ENCODE peak calls at places on chromosome 15, in eight cellular contexts. R is prostate gland, I is cardiac muscle cell, E is hepatocyte, Z is heart left ventricle, S is astrocyte, H is right atrium auricular region, F is left ventricle myocardium inferior. W is an unnamed sample. For H3K9me3 and H3K4me1, the result is how much of the 10 kb centered on the place peaks cover.

GRCh38 chr15:39922450-39923092 is 2.5 kb upstream of the GPR176 start:
- DNase-seq in S (no peak), I (no peak), Z (no peak), F (no peak), E (no peak), H (no peak), R (no peak), W (no peak)

GRCh38 chr15:75565062-75565970 is 13.8 kb downstream of the PTPN9 start:
- DNase-seq in Z (no peak), I (no peak), S (peak), F (no peak), R (no peak), H (no peak), E (no peak), W (no peak)

GRCh38 chr15:81296673-81297072 is 27.3 kb downstream of the STARD5 start:
- DNase-seq in I (no peak), E (no peak), Z (peak), F (peak), R (no peak), H (no peak), S (no peak), W (peak)

GRCh38 chr15:96181873-96182301 is 148.6 kb upstream of the NR2F2 start:
- DNase-seq in H (peak), F (peak), E (no peak), I (peak), R (no peak), Z (no peak), S (peak), W (peak)

GRCh38 chr15:81222007-81222406 is 25.3 kb downstream of the IL16 start:
- DNase-seq in E (no peak), Z (no peak), I (no peak), H (no peak), S (no peak), F (no peak), R (no peak), W (no peak)

GRCh38 chr15:40878785-40879184 is 4.8 kb upstream of the RHOV start:
- DNase-seq in S (peak), I (no peak), Z (no peak), R (no peak), E (peak), H (no peak), F (no peak), W (no peak)

GRCh38 chr15:50740955-50741354 is 24.6 kb downstream of the SPPL2A start:
- DNase-seq in H (no peak), I (no peak), R (no peak), Z (no peak), F (no peak), S (no peak), E (no peak), W (no peak)

GRCh38 chr15:70342141-70342540 is 244.4 kb upstream of the TLE3 start:
- DNase-seq in H (peak), E (no peak), F (no peak), R (no peak), S (no peak), I (no peak), Z (no peak), W (no peak)

GRCh38 chr15:69480932-69481331 is 28.3 kb downstream of the RPLP1 start:
- DNase-seq in F (no peak), R (no peak), I (no peak), H (no peak), S (no peak), E (no peak), Z (no peak), W (no peak)

GRCh38 chr15:44584162-44584749 is 47.3 kb downstream of the EIF3J start:
- DNase-seq in S (no peak), E (peak), I (peak), H (no peak), F (no peak), R (no peak), Z (no peak), W (no peak)

GRCh38 chr15:46365612-46366011 is 730.8 kb downstream of the SQOR start:
- DNase-seq in Z (no peak), R (no peak), H (no peak), E (no peak), F (peak), S (peak), I (peak), W (no peak)

GRCh38 chr15:40047413-40048154 is 8.6 kb upstream of the SRP14 start:
- DNase-seq in S (peak), F (peak), Z (peak), E (peak), H (peak), R (no peak), I (peak), W (no peak)

GRCh38 chr15:40128746-40129660 is 20.3 kb upstream of the BMF start:
- DNase-seq in F (no peak), Z (no peak), R (no peak), E (no peak), I (no peak), H (no peak), S (no peak), W (no peak)

GRCh38 chr15:75107905-75108838 is 84.8 kb downstream of the PPCDC start:
- DNase-seq in R (no peak), S (peak), E (peak), F (no peak), H (no peak), I (peak), Z (peak), W (peak)

GRCh38 chr15:58440922-58441321 is 9.1 kb downstream of the LIPC start:
- DNase-seq in I (no peak), H (no peak), S (no peak), Z (no peak), E (peak), R (peak), F (no peak), W (no peak)

GRCh38 chr15:89749059-89749458 is 2.0 kb downstream of the MESP1 start:
- DNase-seq in I (no peak), Z (no peak), E (no peak), H (no peak), S (no peak), R (no peak), F (no peak), W (no peak)

GRCh38 chr15:60370804-60371700 is 26.7 kb downstream of the ANXA2 start:
- DNase-seq in S (peak), H (peak), Z (no peak), E (peak), F (peak), R (peak), I (peak), W (peak)

GRCh38 chr15:33852570-33852969 is 115.7 kb upstream of the CHRM5 start:
- DNase-seq in R (no peak), E (peak), I (peak), F (no peak), S (peak), H (no peak), Z (no peak), W (no peak)

GRCh38 chr15:52261498-52262242 is 33.9 kb downstream of the MYO5C start:
- DNase-seq in Z (no peak), F (peak), E (peak), I (peak), H (peak), S (peak), R (peak), W (peak)

GRCh38 chr15:100200287-100200772 is 141.4 kb downstream of the ADAMTS17 start:
- DNase-seq in F (no peak), E (no peak), R (no peak), I (no peak), S (no peak), H (no peak), Z (no peak), W (no peak)

GRCh38 chr15:39230205-39230916 is 350.5 kb upstream of the THBS1 start:
- DNase-seq in H (no peak), E (no peak), R (no peak), S (no peak), I (peak), Z (no peak), F (no peak), W (no peak)

GRCh38 chr15:101020945-101021344 is 101.8 kb downstream of the LRRK1 start:
- DNase-seq in I (no peak), Z (no peak), R (no peak), S (no peak), E (no peak), F (no peak), H (peak), W (no peak)

GRCh38 chr15:78676424-78677110 is 35.6 kb upstream of the CHRNB4 start:
- DNase-seq in I (no peak), R (no peak), H (no peak), S (no peak), F (no peak), E (no peak), Z (no peak), W (no peak)

GRCh38 chr15:20348900-20349773 is 192.5 kb downstream of the GOLGA6L6 start:
- DNase-seq in R (no peak), S (no peak), F (no peak), Z (peak), H (no peak), I (no peak), E (peak), W (peak)

GRCh38 chr15:20345401-20345958 is 196.1 kb downstream of the GOLGA6L6 start:
- DNase-seq in H (no peak), Z (peak), I (no peak), R (no peak), S (no peak), F (no peak), E (peak), W (no peak)

GRCh38 chr15:20344601-20345400 is 196.8 kb downstream of the GOLGA6L6 start:
- DNase-seq in R (no peak), E (peak), I (no peak), Z (peak), S (no peak), H (no peak), F (no peak), W (no peak)

GRCh38 chr15:20348291-20348899 is 193.2 kb downstream of the GOLGA6L6 start:
- DNase-seq in H (no peak), E (peak), S (no peak), Z (peak), R (no peak), F (no peak), I (no peak), W (no peak)

DNA sequence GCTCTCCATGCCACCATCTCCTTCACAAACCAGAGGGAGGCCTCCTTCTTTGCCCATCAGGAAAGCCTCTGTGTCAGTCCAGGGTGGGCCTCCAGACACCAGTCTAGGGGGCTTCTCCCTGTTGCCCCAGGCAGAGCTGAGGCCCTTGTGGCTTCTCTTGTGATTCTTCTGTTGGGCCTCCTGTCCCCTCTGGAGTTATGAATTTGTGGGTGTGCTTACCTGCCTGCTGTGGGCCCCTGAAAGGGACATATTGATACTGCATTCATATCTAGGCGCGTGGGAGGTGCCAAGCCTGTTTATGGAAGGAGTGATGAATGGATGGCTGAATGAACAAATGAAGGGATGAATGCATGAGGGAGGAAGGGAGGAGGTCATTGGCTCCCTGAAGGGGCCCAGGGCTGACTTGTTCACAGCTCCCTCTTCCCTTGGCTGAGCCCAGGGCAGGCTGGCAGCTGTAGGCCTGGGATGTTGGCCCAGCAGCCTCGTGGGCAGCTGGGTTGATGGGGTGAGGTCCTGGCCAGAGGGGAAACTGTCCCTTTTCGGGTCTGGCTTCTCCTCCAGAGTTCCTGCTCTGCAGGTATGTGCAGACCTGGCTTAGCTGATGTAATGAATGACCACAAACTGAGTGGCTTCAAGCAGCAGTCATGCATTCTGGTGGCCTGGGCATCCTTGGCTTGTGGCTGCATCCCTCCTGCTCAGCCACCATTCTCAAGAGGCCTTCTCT is 195.4 kb downstream of the GOLGA6L6 start:
- DNase-seq in S (no peak), Z (peak), F (no peak), E (peak), R (no peak), H (no peak), I (no peak), W (no peak)
- H3K9me3 ChIP-seq in S (half or more), Z (under half), F (under half), E (half or more), R (under half), H (under half), I (under half), W (under half)

DNA sequence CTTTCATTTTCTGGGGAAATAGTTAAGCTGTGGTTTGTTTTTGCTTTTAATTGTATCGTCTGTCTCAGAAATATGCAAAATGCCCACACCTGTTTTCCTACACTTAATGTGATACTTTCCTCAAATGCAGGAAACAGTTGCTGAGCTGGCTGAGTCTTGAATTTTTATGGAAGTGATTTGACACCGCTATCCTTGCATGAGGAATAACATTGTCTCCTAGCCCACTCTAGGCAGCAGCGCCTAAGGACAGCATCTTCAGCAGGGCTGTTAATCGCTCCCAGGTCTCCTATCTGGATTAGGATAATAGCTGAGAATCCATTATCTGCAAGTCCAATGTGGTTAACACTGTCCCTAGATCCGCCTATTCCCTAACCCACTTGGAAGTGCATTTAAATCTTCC is 132.6 kb upstream of the NR2E3 start:
- DNase-seq in F (no peak), Z (no peak), R (no peak), H (no peak), I (no peak), S (no peak), E (no peak), W (no peak)
- H3K27ac ChIP-seq in F (peak), Z (peak), R (no peak), H (peak), I (no peak), S (no peak), E (no peak), W (no peak)

GRCh38 chr15:68113273-68113672 is 59.2 kb downstream of the PIAS1 start:
- DNase-seq in F (no peak), E (peak), S (peak), H (no peak), R (no peak), Z (no peak), I (peak), W (no peak)

GRCh38 chr15:68114840-68115239 is 60.7 kb downstream of the PIAS1 start:
- DNase-seq in R (no peak), F (no peak), I (no peak), Z (no peak), S (no peak), H (no peak), E (no peak), W (no peak)

GRCh38 chr15:68113751-68114150 is 59.6 kb downstream of the PIAS1 start:
- DNase-seq in E (no peak), Z (no peak), R (no peak), I (no peak), F (no peak), H (no peak), S (no peak), W (no peak)

GRCh38 chr15:68112711-68113110 is 58.6 kb downstream of the PIAS1 start:
- DNase-seq in F (no peak), R (no peak), H (no peak), S (peak), Z (no peak), I (no peak), E (no peak), W (no peak)

DNA sequence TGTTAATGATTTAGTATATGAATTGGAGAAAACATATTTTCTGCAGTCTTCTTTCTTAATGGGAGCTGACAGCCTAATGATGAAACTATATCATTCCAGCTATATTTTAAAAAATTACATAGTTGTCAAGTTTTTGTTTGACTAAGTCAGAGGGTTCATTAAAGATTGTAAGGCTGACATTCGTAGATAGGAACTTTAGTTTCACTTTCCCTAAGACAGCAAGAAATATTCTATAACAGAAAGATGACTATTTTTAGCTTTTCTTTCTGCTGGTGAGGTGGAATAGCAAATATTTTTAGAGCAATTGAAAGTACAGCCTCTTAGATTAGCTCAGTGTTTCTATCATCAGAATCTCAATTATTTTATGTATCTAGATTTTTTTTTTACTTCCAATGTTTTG is 60.2 kb downstream of the PIAS1 start:
- DNase-seq in R (no peak), Z (no peak), F (no peak), I (peak), H (no peak), S (peak), E (no peak), W (no peak)
- H3K4me1 ChIP-seq in R (under half), Z (under half), F (under half), I (under half), H (under half), S (under half), E (under half), W (under half)

GRCh38 chr15:27137127-27137526 is 166.1 kb downstream of the GABRG3 start:
- DNase-seq in R (no peak), H (no peak), S (no peak), I (no peak), Z (no peak), F (no peak), E (no peak), W (no peak)
- H3K9me3 ChIP-seq in R (under half), H (under half), S (under half), I (under half), Z (under half), F (under half), E (under half), W (under half)

W was measured in gastrocnemius medialis.